ENCODE peak calls at places on chromosomes 12 and 14, in eight cellular contexts. V is brain microvascular endothelial cell; R is IMR-90; J is heart right ventricle; W is thoracic aorta; B is CD8-positive, alpha-beta T cell; I is left lung; A is fibroblast of lung. U is an unnamed sample.

GRCh38 chr14:90556666-90557450 is 160.0 kb downstream of the CALM1 start:
- DNase-seq in R (no peak), V (no peak), B (no peak), A (no peak), W (no peak), J (no peak), I (no peak), U (no peak)

GRCh38 chr12:30719060-30719459 is 23.4 kb upstream of the IPO8 start:
- DNase-seq in I (no peak), J (no peak), A (peak; percentile 59), R (peak; percentile 85), B (no peak), W (no peak), V (peak; percentile 34), U (no peak)

GRCh38 chr14:25431211-25432076 is 381.5 kb upstream of the STXBP6 start:
- DNase-seq in A (no peak), V (no peak), R (no peak), B (no peak), J (no peak), W (no peak), I (no peak), U (no peak)

GRCh38 chr14:103509864-103510263 is 12.8 kb downstream of the CKB start:
- DNase-seq in W (no peak), R (no peak), J (no peak), B (no peak), I (no peak), A (no peak), V (no peak), U (peak; percentile 35)

GRCh38 chr14:75018684-75019083 is 16.0 kb downstream of the EIF2B2 start:
- DNase-seq in J (no peak), A (no peak), W (no peak), R (no peak), V (no peak), I (no peak), B (no peak), U (no peak)

GRCh38 chr14:75283884-75284563 is 5.4 kb downstream of the FOS start:
- DNase-seq in I (no peak), J (no peak), A (peak; percentile 17), R (peak; percentile 51), V (peak; percentile 31), B (no peak), W (no peak), U (no peak)

GRCh38 chr12:122079038-122079531 is 529 bp downstream of the MLXIP start:
- DNase-seq in W (no peak), I (peak; percentile 88), A (no peak), R (no peak), J (no peak), B (no peak), V (no peak), U (no peak)

GRCh38 chr14:50027797-50028196 is 88.6 kb downstream of the VCPKMT start:
- DNase-seq in I (no peak), A (no peak), W (no peak), R (no peak), B (no peak), J (no peak), V (no peak), U (no peak)

GRCh38 chr12:47349770-47350408 is 270.1 kb upstream of the AMIGO2 start:
- DNase-seq in A (no peak), I (no peak), V (no peak), J (no peak), W (no peak), R (peak; percentile 68), B (no peak), U (no peak)

GRCh38 chr14:73753043-73753886 is 39.1 kb upstream of the PNMA1 start:
- DNase-seq in R (no peak), B (no peak), A (no peak), I (no peak), J (no peak), W (no peak), V (no peak), U (no peak)

GRCh38 chr12:12379831-12380730 is 23.2 kb downstream of the BORCS5 start:
- DNase-seq in J (no peak), R (no peak), W (no peak), A (peak; percentile 24), I (no peak), V (no peak), B (peak; percentile 24), U (no peak)

GRCh38 chr12:130826151-130826801 is 12.8 kb downstream of the STX2 start:
- DNase-seq in W (no peak), J (peak; percentile 52), V (peak; percentile 61), I (peak; percentile 91), B (peak; percentile 72), R (peak; percentile 69), A (peak; percentile 60), U (no peak)

GRCh38 chr14:55975281-55975905 is 142.8 kb upstream of the PELI2 start:
- DNase-seq in J (no peak), W (no peak), A (no peak), V (no peak), B (no peak), I (no peak), R (no peak), U (no peak)

GRCh38 chr12:3207858-3208257 is 130.7 kb downstream of the TSPAN9 start:
- DNase-seq in B (no peak), W (no peak), V (no peak), J (no peak), I (no peak), A (no peak), R (no peak), U (no peak)

GRCh38 chr12:115023898-115024297 is 339.9 kb upstream of the TBX3 start:
- DNase-seq in I (no peak), J (no peak), B (no peak), W (no peak), R (no peak), V (no peak), A (no peak), U (no peak)

GRCh38 chr12:74317078-74317581 is 220.5 kb upstream of the ATXN7L3B start:
- DNase-seq in V (peak; percentile 78), I (no peak), R (no peak), J (no peak), W (no peak), B (no peak), A (peak; percentile 49), U (no peak)

GRCh38 chr14:72544615-72545387 is 349.1 kb downstream of the DPF3 start:
- DNase-seq in W (no peak), A (no peak), B (no peak), R (no peak), J (no peak), I (no peak), V (no peak), U (no peak)

GRCh38 chr12:48767047-48767446 is 21.8 kb downstream of the ADCY6 start:
- DNase-seq in R (no peak), I (no peak), V (no peak), J (peak; percentile 59), B (no peak), A (no peak), W (no peak), U (no peak)

GRCh38 chr12:107761502-107761904 is 566 bp upstream of the PRDM4 start:
- DNase-seq in V (no peak), A (no peak), B (no peak), W (no peak), J (no peak), R (no peak), I (no peak), U (no peak)

GRCh38 chr12:111715242-111715641 is 29.4 kb downstream of the ACAD10 start:
- DNase-seq in J (peak; percentile 47), W (no peak), V (peak; percentile 1), B (no peak), A (no peak), I (no peak), R (peak; percentile 2), U (no peak)

GRCh38 chr12:14111230-14111865 is 129.9 kb upstream of the GRIN2B start:
- DNase-seq in I (no peak), R (no peak), J (no peak), B (no peak), A (no peak), V (no peak), W (no peak), U (no peak)
- TF ChIP-seq CTCF in I (no peak), R (no peak), J (no peak), B (no peak), A (no peak), V (no peak), W (no peak), U (no peak)

GRCh38 chr14:43041976-43042375 is 1435.3 kb downstream of the LRFN5 start:
- DNase-seq in B (no peak), R (no peak), W (no peak), A (no peak), I (no peak), J (no peak), V (no peak), U (no peak)
- H3K27ac ChIP-seq in B (no peak overlapping the region), R (no peak overlapping the region), W (no peak overlapping the region), A (no peak overlapping the region), I (no peak overlapping the region), J (no peak overlapping the region), V (no peak overlapping the region), U (no peak overlapping the region)

GRCh38 chr14:54758041-54758440 is 144.6 kb downstream of the GCH1 start:
- DNase-seq in J (no peak), I (no peak), R (no peak), A (no peak), V (no peak), B (no peak), W (no peak), U (no peak)

GRCh38 chr14:54754623-54755386 is 147.8 kb downstream of the GCH1 start:
- DNase-seq in W (no peak), V (no peak), A (no peak), B (no peak), I (no peak), J (no peak), R (no peak), U (no peak)

GRCh38 chr14:54759982-54760585 is 142.5 kb downstream of the GCH1 start:
- DNase-seq in I (no peak), R (no peak), A (no peak), W (no peak), B (no peak), J (no peak), V (no peak), U (no peak)

GRCh38 chr14:54754116-54754622 is 148.5 kb downstream of the GCH1 start:
- DNase-seq in I (no peak), W (no peak), A (no peak), B (no peak), R (no peak), J (no peak), V (no peak), U (no peak)

GRCh38 chr14:54756656-54757392 is 145.8 kb downstream of the GCH1 start:
- DNase-seq in J (no peak), R (no peak), I (no peak), W (no peak), B (no peak), A (no peak), V (no peak), U (no peak)
- H3K4me3 ChIP-seq in J (no peak overlapping the region), R (no peak overlapping the region), I (no peak overlapping the region), W (no peak overlapping the region), B (no peak overlapping the region), A (no peak overlapping the region), V (no peak overlapping the region), U (no peak overlapping the region)

GRCh38 chr14:22854963-22855724 is 16.4 kb upstream of the LRP10 start:
- DNase-seq in I (no peak), V (no peak), R (no peak), B (no peak), W (no peak), A (no peak), J (no peak), U (peak; percentile 14)
- TF ChIP-seq CTCF in I (no peak), V (no peak), R (no peak), B (no peak), W (no peak), A (no peak), J (no peak), U (no peak)

GRCh38 chr12:50188875-50189575 is 21.9 kb upstream of the CERS5 start:
- DNase-seq in B (no peak), I (no peak), R (no peak), W (no peak), V (no peak), A (no peak), J (no peak), U (no peak)
- H3K27ac ChIP-seq in B (no peak overlapping the region), I (peak overlapping the region; percentile 53), R (peak overlapping the region; percentile 90), W (peak overlapping the region; percentile 74), V (peak overlapping the region; percentile 92), A (peak overlapping the region; percentile 92), J (no peak overlapping the region), U (peak overlapping the region; percentile 73)

U was measured in breast epithelium.